ENCODE peak calls at places on chromosomes 6 and 20, in seven cellular contexts. B is CD8-positive, alpha-beta T cell; O is gastrocnemius medialis; L is psoas muscle; F is mucosa of descending colon; A is brain microvascular endothelial cell; W is K562. S is an unnamed sample.

GRCh38 chr20:17934141-17934862 is 34.3 kb downstream of the SNX5 start:
- DNase-seq in F (no peak), L (peak), W (no peak), O (no peak), A (peak), B (no peak), S (peak)

GRCh38 chr6:88268508-88268907 is 102.4 kb upstream of the CNR1 start:
- DNase-seq in O (no peak), F (no peak), L (no peak), A (no peak), W (no peak), B (no peak), S (no peak)

GRCh38 chr20:15195378-15195777 is 858.0 kb upstream of the FLRT3 start:
- DNase-seq in A (no peak), F (no peak), L (no peak), W (no peak), B (no peak), O (no peak), S (no peak)

GRCh38 chr6:163078712-163079111 is 335.8 kb upstream of the QKI start:
- DNase-seq in A (no peak), B (no peak), W (no peak), L (no peak), O (no peak), F (no peak), S (no peak)

GRCh38 chr20:58065508-58066361 is 162.7 kb downstream of the ANKRD60 start:
- DNase-seq in L (no peak), O (no peak), B (no peak), W (no peak), A (no peak), F (no peak), S (no peak)

GRCh38 chr6:3664641-3665041 is 86.9 kb downstream of the PXDC1 start:
- DNase-seq in W (no peak), O (no peak), B (no peak), L (no peak), F (no peak), A (no peak), S (peak)

GRCh38 chr6:98295776-98296175 is 538.6 kb upstream of the POU3F2 start:
- DNase-seq in F (no peak), B (no peak), L (no peak), A (no peak), O (no peak), W (no peak), S (no peak)

GRCh38 chr6:15079288-15079817 is 166.5 kb upstream of the JARID2 start:
- DNase-seq in F (no peak), W (peak), B (no peak), L (no peak), O (no peak), A (no peak), S (no peak)

GRCh38 chr6:6057442-6058053 is 50.8 kb upstream of the NRN1 start:
- DNase-seq in L (no peak), F (no peak), A (peak), B (no peak), O (no peak), W (peak), S (peak)

GRCh38 chr6:27601668-27602254 is 128.9 kb upstream of the ZNF184 start:
- DNase-seq in O (no peak), W (peak), B (no peak), L (no peak), F (no peak), A (no peak), S (no peak)

GRCh38 chr6:34145161-34146020 is 496 bp downstream of the GRM4 start:
- DNase-seq in A (peak), F (peak), L (no peak), B (no peak), O (no peak), W (peak), S (peak)

GRCh38 chr6:1636971-1637871 is 27.5 kb downstream of the FOXC1 start:
- DNase-seq in B (no peak), L (no peak), F (no peak), W (no peak), A (no peak), O (no peak), S (peak)

GRCh38 chr20:51678041-51678697 is 90.0 kb downstream of the ATP9A start:
- DNase-seq in B (no peak), L (no peak), A (no peak), F (no peak), W (no peak), O (no peak), S (peak)

GRCh38 chr6:117484052-117484646 is 1.7 kb downstream of the DCBLD1 start:
- DNase-seq in W (no peak), B (no peak), A (no peak), F (no peak), L (no peak), O (no peak), S (no peak)

GRCh38 chr20:57474816-57475215 is 50.1 kb downstream of the CTCFL start:
- DNase-seq in F (no peak), B (no peak), L (no peak), A (no peak), W (no peak), O (no peak), S (no peak)

GRCh38 chr6:106974337-106974998 is at the start of gene CD24:
- DNase-seq in W (peak), B (no peak), O (no peak), L (no peak), F (peak), A (no peak), S (no peak)

GRCh38 chr6:117840541-117840983 is 66.5 kb upstream of the SLC35F1 start:
- DNase-seq in W (peak), F (no peak), B (no peak), O (no peak), L (no peak), A (peak), S (peak)

GRCh38 chr20:21702553-21703467 is 2.7 kb upstream of the PAX1 start:
- DNase-seq in B (no peak), O (no peak), W (peak), F (peak), L (peak), A (peak), S (peak)

GRCh38 chr6:100427452-100427851 is 37.3 kb downstream of the SIM1 start:
- DNase-seq in L (no peak), A (no peak), O (no peak), F (no peak), B (no peak), W (no peak), S (no peak)

GRCh38 chr6:134003542-134003951 is 48.9 kb downstream of the SLC2A12 start:
- DNase-seq in O (no peak), W (no peak), B (no peak), F (no peak), A (no peak), L (no peak), S (no peak)

GRCh38 chr6:54813901-54814300 is 32.7 kb upstream of the FAM83B start:
- DNase-seq in L (no peak), F (no peak), B (no peak), A (no peak), W (no peak), O (no peak), S (peak)

GRCh38 chr6:82906489-82906888 is 159.2 kb downstream of the UBE3D start:
- DNase-seq in W (no peak), L (no peak), A (no peak), B (no peak), F (no peak), O (no peak), S (peak)

GRCh38 chr6:99746261-99746895 is 139.7 kb downstream of the PRDM13 start:
- DNase-seq in O (peak), F (no peak), W (peak), B (peak), A (peak), L (peak), S (peak)

GRCh38 chr20:31842471-31843157 is 2.8 kb downstream of the FOXS1 start:
- DNase-seq in L (peak), W (no peak), F (no peak), O (no peak), A (peak), B (no peak), S (peak)

GRCh38 chr6:42459888-42460287 is 8.2 kb upstream of the TRERF1 start:
- DNase-seq in F (no peak), L (no peak), W (no peak), A (no peak), O (no peak), B (no peak), S (no peak)

GRCh38 chr20:25274891-25275812 is 27.3 kb downstream of the PYGB start:
- DNase-seq in L (peak), A (no peak), B (no peak), W (no peak), F (no peak), O (peak), S (no peak)

GRCh38 chr20:53666144-53666543 is 72.5 kb upstream of the ZNF217 start:
- DNase-seq in A (no peak), F (no peak), B (no peak), L (no peak), O (no peak), W (no peak), S (no peak)

GRCh38 chr6:135481786-135482369 is 15.7 kb downstream of the AHI1 start:
- DNase-seq in F (no peak), W (no peak), B (no peak), O (no peak), A (no peak), L (no peak), S (peak)

GRCh38 chr6:46637145-46637544 is 15.5 kb downstream of the CYP39A1 start:
- DNase-seq in B (no peak), W (no peak), L (no peak), F (no peak), A (no peak), O (no peak), S (peak)

GRCh38 chr6:81895511-81896185 is 143.2 kb upstream of the TENT5A start:
- DNase-seq in O (no peak), W (no peak), B (no peak), F (no peak), L (no peak), A (peak), S (peak)

GRCh38 chr6:35017461-35018183 is 123.5 kb downstream of the TCP11 start:
- DNase-seq in B (no peak), L (peak), O (no peak), F (no peak), A (no peak), W (no peak), S (peak)

GRCh38 chr6:149031545-149032317 is 284.9 kb downstream of the UST start:
- DNase-seq in O (no peak), F (no peak), B (no peak), A (peak), W (no peak), L (no peak), S (peak)

GRCh38 chr6:10521104-10521808 is at the start of gene GCNT2:
- DNase-seq in F (no peak), B (no peak), A (peak), L (no peak), W (no peak), O (no peak), S (no peak)

GRCh38 chr6:166927240-166927941 is 29.0 kb downstream of the RNASET2 start:
- DNase-seq in A (no peak), B (no peak), F (no peak), L (no peak), W (no peak), O (no peak), S (no peak)

GRCh38 chr6:127972815-127973214 is 72.0 kb upstream of the THEMIS start:
- DNase-seq in F (no peak), O (no peak), W (no peak), L (no peak), A (no peak), B (no peak), S (no peak)

GRCh38 chr6:148565321-148565926 is 181.4 kb upstream of the UST start:
- DNase-seq in A (peak), B (no peak), O (no peak), L (no peak), F (no peak), W (no peak), S (peak)

GRCh38 chr6:14922306-14922705 is 323.6 kb upstream of the JARID2 start:
- DNase-seq in W (no peak), O (peak), F (no peak), A (no peak), L (peak), B (no peak), S (no peak)

DNA sequence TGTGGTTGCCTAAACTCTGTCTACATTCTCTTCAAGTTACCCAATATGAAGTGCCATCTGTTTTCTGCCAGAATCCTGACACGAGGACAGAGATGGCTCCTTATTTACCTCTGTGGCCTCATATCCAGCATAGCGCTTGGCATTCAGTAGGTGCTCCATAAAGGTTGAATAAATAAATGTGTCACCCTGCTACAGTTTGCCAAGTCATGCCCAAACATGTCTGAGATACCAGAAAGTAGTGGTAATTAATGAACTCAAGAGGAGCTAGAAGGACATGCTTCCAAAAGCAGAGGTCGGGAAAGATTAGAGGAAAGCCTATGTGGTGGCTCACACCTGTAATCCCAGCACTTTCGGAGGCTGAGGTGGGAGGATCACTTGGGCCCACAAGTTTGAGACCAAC is 30.9 kb upstream of the E2F3 start:
- DNase-seq in B (no peak), L (no peak), F (no peak), A (no peak), W (no peak), O (no peak), S (no peak)
- TF ChIP-seq CTCF in B (no peak), L (no peak), F (no peak), A (no peak), W (no peak), O (no peak), S (no peak)

GRCh38 chr20:12886618-12887363 is 122.0 kb upstream of the SPTLC3 start:
- DNase-seq in O (no peak), L (no peak), W (no peak), B (no peak), F (no peak), A (no peak), S (no peak)
- H3K4me3 ChIP-seq in O (no peak), L (no peak), W (no peak), B (no peak), F (no peak), A (no peak), S (no peak)

DNA sequence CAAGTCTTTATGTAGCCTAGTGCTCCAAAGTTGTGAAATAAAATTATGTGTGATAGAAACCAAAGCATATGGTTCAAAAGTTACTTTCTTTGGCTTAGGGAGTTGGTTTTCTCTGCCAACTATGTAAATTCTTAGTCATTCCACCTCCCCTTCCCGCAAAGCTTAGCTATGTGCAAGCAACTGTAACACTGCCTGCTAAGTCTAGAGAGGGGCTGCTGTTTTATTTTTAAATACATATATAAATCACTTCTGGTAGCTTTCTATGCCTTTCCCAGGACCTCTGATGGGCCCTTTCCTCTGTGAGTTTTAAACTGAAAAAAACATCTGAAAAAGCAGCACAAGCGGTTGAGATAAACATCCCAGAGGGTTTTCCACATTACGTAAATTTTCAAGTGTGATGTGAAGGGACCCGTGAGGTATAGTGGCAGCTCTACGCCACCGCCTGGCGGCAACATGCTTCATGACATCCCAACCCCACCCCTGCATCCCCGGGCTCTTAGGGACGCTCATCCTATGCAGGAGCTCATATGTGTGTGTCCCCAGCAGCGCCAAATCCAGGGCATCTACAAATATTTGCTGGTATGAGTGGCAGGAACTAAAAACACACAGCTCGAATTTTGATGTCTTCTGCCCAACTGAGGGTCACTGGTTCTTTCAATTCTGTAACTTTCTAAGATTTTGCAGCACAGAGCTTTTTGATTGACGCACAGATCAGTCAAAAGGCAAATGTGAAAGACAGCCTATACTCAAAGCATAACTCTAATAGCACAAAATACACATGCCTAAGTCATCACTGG is 12.8 kb downstream of the SAYSD1 start:
- DNase-seq in L (no peak), B (no peak), F (no peak), A (peak), O (no peak), W (peak), S (peak)
- TF ChIP-seq CTCF in L (peak), B (no peak), F (no peak), A (peak), O (no peak), W (peak), S (peak)

GRCh38 chr20:44186201-44186600 is 787 bp downstream of the JPH2 start:
- DNase-seq in F (no peak), O (peak), A (no peak), L (peak), W (no peak), B (no peak), S (no peak)
- H3K4me3 ChIP-seq in F (no peak), O (peak), A (no peak), L (peak), W (no peak), B (no peak), S (no peak)

GRCh38 chr20:62938105-62938888 is at the start of gene GID8:
- DNase-seq in B (peak), W (no peak), A (no peak), L (peak), O (no peak), F (peak), S (peak)
- TF ChIP-seq CTCF in B (no peak), W (peak), A (no peak), L (no peak), O (no peak), F (no peak), S (no peak)

DNA sequence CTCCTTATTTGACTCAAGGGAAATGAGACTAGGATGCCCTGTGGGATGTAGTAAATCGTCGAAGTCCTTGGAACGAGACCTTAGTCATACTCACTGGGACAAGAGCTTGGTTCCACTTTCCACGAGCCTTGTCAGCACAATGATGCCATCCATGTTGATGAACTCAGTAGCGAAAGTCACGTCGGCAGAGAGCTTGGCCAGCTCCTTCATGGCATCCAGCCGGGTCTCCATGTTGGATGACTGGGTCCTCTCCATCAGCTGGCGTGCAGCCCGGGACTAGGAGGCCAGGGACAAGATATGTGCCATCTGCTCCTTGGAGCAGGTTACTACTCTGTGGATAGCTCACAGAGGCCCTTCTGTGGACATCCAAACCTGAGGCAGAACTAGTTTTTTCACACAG is 17.5 kb downstream of the ELMO2 start:
- DNase-seq in B (no peak), A (no peak), W (no peak), L (peak), O (peak), F (no peak), S (no peak)
- H3K4me3 ChIP-seq in B (no peak), A (no peak), W (no peak), L (no peak), O (no peak), F (no peak), S (no peak)

DNA sequence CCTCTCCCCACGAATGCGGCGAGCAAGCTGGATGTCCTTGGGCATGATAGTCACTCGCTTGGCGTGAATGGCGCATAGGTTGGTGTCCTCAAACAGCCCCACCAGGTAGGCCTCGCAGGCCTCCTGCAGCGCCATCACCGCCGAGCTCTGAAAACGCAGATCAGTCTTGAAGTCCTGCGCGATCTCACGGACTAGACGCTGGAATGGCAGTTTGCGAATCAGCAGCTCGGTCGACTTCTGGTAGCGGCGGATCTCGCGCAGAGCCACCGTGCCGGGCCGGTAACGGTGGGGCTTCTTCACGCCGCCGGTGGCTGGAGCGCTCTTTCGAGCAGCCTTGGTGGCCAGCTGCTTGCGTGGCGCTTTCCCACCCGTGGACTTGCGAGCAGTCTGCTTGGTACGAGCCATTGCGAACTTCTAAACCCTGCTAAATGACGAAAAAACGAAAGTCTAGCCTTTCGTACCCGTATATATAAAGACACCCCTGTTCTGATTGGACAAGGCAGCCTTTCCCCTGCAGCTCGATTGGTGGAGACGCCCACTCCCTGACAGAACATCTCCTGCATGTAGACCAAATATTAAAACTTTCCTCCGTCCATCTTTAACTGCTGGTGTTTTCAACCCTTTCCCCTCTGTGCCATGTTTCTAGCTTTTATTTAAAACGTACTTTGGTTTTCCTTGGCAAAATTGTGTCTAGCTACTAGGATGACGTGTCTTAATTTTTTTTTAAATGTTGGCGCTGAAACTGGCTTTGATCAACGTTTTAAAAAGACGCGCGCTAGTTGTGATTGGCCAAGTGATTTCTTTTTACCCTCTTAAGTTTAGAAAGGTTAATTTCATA is 109.8 kb downstream of the HFE start:
- DNase-seq in B (peak), A (peak), W (peak), F (peak), L (peak), O (peak), S (peak)
- TF ChIP-seq CTCF in B (no peak), A (no peak), W (no peak), F (no peak), L (no peak), O (no peak), S (no peak)

DNA sequence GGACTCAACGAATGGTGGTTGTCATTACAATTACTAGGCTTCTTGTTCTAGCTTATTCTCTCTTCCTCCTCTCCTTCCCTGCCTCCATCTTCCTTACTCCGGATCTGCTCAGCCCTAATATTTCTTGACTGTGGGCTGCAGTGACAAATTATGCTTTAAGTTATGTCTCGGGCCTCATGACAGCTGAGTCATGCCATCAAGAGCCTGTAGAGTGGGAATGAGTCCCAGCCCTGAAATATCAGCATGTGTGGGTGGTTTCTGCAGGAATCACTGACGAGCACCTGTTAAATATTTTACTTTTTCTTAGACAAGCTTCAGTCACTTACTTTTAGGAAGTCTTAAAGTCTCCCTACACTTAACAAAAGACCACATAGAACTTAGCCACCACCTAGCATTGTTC is 83.1 kb upstream of the CBLN4 start:
- DNase-seq in B (no peak), A (no peak), W (no peak), O (no peak), F (no peak), L (no peak), S (no peak)
- H3K4me3 ChIP-seq in B (no peak), A (no peak), W (no peak), O (no peak), F (no peak), L (no peak), S (no peak)

GRCh38 chr6:147005499-147005898 is 198.7 kb upstream of the STXBP5 start:
- DNase-seq in L (no peak), B (no peak), W (no peak), F (no peak), A (no peak), O (no peak), S (no peak)
- TF ChIP-seq CTCF in L (no peak), B (no peak), W (peak), F (no peak), A (peak), O (no peak), S (no peak)